ENCODE peak calls at places on chromosomes 5 and 9, in eight cellular contexts. M, K, G, B, N, U, W and T are unnamed samples.

GRCh38 chr5:126492939-126493338 is 69.7 kb downstream of the GRAMD2B start:
- DNase-seq in M (no peak), W (no peak), U (no peak), N (no peak), B (peak; percentile 40), G (no peak), K (no peak), T (no peak)

GRCh38 chr5:84298628-84299027 is 86.1 kb downstream of the EDIL3 start:
- DNase-seq in K (no peak), B (no peak), N (no peak), M (no peak), W (peak; percentile 64), U (no peak), G (no peak), T (no peak)

GRCh38 chr5:181120311-181120710 is 10.7 kb downstream of the OR2V1 start:
- DNase-seq in N (no peak), M (no peak), B (no peak), W (no peak), K (no peak), G (no peak), U (no peak), T (no peak)

GRCh38 chr5:82019342-82020138 is 47.7 kb downstream of the ATG10 start:
- DNase-seq in K (no peak), N (no peak), M (no peak), W (peak; percentile 71), B (no peak), G (no peak), U (no peak), T (peak; percentile 10)

GRCh38 chr5:11524188-11524587 is 380.1 kb downstream of the CTNND2 start:
- DNase-seq in B (no peak), M (no peak), K (no peak), G (no peak), U (no peak), N (no peak), W (no peak), T (no peak)

GRCh38 chr5:20949636-20950035 is 961.6 kb upstream of the CDH18 start:
- DNase-seq in K (no peak), U (no peak), B (no peak), W (no peak), N (no peak), G (no peak), M (no peak), T (no peak)

GRCh38 chr9:98727428-98727827 is 18.7 kb upstream of the GABBR2 start:
- DNase-seq in B (no peak), W (no peak), K (no peak), N (no peak), M (no peak), G (no peak), U (no peak), T (no peak)

GRCh38 chr9:19493174-19493811 is 84.5 kb downstream of the ACER2 start:
- DNase-seq in N (no peak), B (peak; percentile 38), K (peak; percentile 29), U (peak; percentile 45), W (peak; percentile 2), M (no peak), G (peak; percentile 39), T (peak; percentile 16)

GRCh38 chr9:26773054-26773453 is 119.5 kb downstream of the CAAP1 start:
- DNase-seq in M (no peak), G (no peak), B (no peak), N (no peak), K (no peak), W (no peak), U (no peak), T (peak; percentile 7)

GRCh38 chr9:135295556-135296300 is 183.9 kb upstream of the PPP1R26 start:
- DNase-seq in M (peak; percentile 36), B (no peak), W (no peak), K (no peak), G (no peak), U (no peak), N (no peak), T (no peak)

GRCh38 chr5:140220032-140220697 is 45.2 kb downstream of the CYSTM1 start:
- DNase-seq in G (no peak), W (no peak), M (no peak), N (no peak), B (no peak), K (no peak), U (no peak), T (no peak)

GRCh38 chr5:97297063-97297715 is 114.1 kb upstream of the RIOK2 start:
- DNase-seq in B (peak; percentile 4), W (peak; percentile 27), G (peak; percentile 18), M (no peak), U (peak; percentile 22), N (no peak), K (peak; percentile 12), T (no peak)

DNA sequence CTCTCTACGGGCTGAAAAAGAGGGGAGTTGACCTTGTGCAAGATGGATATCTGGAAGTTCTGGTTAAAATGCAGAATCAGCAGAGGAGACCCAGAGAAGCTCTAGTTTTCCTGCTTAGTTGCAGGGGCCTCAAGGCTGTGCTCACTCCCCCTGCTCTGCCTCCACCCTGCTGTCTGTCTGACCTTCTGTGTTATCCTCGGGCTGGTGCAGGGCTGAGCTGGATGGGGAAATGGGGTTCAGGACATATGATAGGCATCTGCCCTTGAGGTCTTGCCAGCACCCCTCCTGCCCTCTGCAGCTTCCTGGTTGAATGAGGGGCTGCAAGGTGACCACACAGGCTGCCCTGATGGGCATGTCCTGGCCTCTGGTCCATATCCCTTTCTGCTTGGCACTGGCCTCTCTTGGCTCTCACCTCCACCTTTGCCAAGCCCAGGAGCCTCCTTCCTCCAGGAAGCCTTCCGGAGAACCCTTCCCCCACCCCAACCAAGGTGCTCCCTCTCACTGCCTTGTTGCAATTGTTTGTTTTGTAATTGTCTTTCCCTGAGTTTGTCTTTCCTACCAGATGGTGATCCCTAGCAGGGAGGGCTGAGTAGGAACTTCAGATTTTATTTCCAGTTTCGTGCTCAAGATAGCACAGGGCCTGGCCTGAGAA is 1.3 kb downstream of the TMEM268 start:
- DNase-seq in B (peak; percentile 30), N (peak; percentile 65), M (no peak), U (no peak), G (no peak), K (no peak), W (no peak), T (no peak)
- TF ChIP-seq POLR2AphosphoS5 in B (no peak), N (no peak), M (no peak), U (no peak), G (no peak), K (no peak), W (no peak), T (no peak)

GRCh38 chr5:159773062-159773924 is 143.0 kb upstream of the ADRA1B start:
- DNase-seq in M (peak; percentile 82), W (peak; percentile 60), N (peak; percentile 91), K (peak; percentile 47), G (peak; percentile 59), U (peak; percentile 15), B (peak; percentile 52), T (peak; percentile 20)
- TF ChIP-seq POLR2AphosphoS5 in M (peak; percentile 16), W (no peak), N (peak; percentile 66), K (no peak), G (no peak), U (no peak), B (no peak), T (peak; percentile 29)

DNA sequence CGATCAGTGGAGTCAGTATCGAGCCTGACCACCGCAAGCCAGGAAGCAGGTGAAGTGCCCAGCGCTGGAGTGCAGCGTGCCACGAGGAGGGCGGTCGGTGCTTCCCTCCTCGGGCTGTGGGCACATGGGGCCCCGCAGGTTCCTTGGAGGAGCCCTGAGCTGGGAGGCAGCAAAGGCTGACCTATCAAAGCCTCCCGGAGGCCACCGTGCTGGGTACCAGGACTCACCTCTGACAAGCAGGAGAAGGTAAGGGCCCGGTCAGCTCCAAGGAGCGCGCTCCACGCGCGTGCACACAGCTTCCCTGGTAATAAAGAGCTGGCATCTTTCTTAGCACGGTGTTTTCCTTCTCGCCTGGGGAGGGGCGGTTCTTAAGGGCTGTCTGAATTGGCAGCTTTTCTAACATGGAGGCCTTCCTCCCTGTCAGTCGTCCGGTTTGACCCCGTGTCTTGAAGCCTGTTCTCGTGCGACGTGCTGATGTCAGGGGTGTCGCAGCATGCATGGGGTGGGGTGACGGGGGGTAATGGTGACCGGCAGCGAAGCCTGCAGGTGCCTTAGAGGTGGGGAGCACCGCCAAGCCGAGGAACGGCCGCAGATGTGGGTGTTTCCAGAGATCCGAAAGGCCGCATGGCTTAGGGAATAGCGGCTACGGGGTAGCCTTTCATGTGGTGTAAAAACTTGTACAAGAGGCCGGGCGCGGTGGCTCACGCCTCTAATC is 13.1 kb downstream of the PMPCA start:
- DNase-seq in K (no peak), G (no peak), W (no peak), U (no peak), M (no peak), N (no peak), B (no peak), T (no peak)
- TF ChIP-seq POLR2AphosphoS5 in K (peak; percentile 11), G (no peak), W (peak; percentile 6), U (no peak), M (no peak), N (no peak), B (no peak), T (no peak)

GRCh38 chr5:91373016-91373415 is 10.1 kb downstream of the ARRDC3 start:
- DNase-seq in N (no peak), U (no peak), K (no peak), B (no peak), G (no peak), W (no peak), M (no peak), T (no peak)

GRCh38 chr5:91367908-91368648 is 15.0 kb downstream of the ARRDC3 start:
- DNase-seq in G (no peak), M (no peak), K (no peak), B (no peak), U (no peak), W (no peak), N (no peak), T (no peak)

GRCh38 chr5:91378683-91379601 is 4.2 kb downstream of the ARRDC3 start:
- DNase-seq in B (no peak), K (no peak), M (no peak), N (no peak), W (no peak), U (no peak), G (no peak), T (no peak)

GRCh38 chr5:91369480-91369879 is 13.6 kb downstream of the ARRDC3 start:
- DNase-seq in N (no peak), W (no peak), U (no peak), M (no peak), K (no peak), B (no peak), G (no peak), T (no peak)

GRCh38 chr5:91373600-91373999 is 9.5 kb downstream of the ARRDC3 start:
- DNase-seq in U (no peak), N (no peak), W (no peak), M (no peak), G (no peak), B (no peak), K (no peak), T (no peak)
- TF ChIP-seq POLR2AphosphoS5 in U (no peak), N (no peak), W (no peak), M (no peak), G (no peak), B (peak; percentile 19), K (no peak), T (no peak)

GRCh38 chr9:110213413-110214044 is 5.6 kb upstream of the C9orf152 start:
- DNase-seq in K (no peak), W (no peak), B (no peak), M (no peak), N (no peak), G (no peak), U (no peak), T (no peak)
- TF ChIP-seq POLR2AphosphoS5 in K (no peak), W (no peak), B (no peak), M (no peak), N (no peak), G (no peak), U (no peak), T (no peak)

GRCh38 chr9:122370869-122371467 is at the start of gene PTGS1:
- DNase-seq in U (no peak), W (peak; percentile 77), G (peak; percentile 60), K (peak; percentile 51), M (peak; percentile 90), B (peak; percentile 75), N (peak; percentile 86), T (no peak)
- TF ChIP-seq POLR2AphosphoS5 in U (no peak), W (no peak), G (no peak), K (no peak), M (no peak), B (no peak), N (peak; percentile 96), T (no peak)